ENCODE peak calls at places on chromosomes 11 and 22, in ten cellular contexts. One of them, this sample, is unnamed.

GRCh38 chr11:44928807-44929206 is 21.9 kb downstream of the TP53I11 start:
- DNase-seq in H1: no peak
- DNase-seq in A549: no peak
- DNase-seq in sigmoid colon: no peak
- DNase-seq in stomach: no peak
- DNase-seq in body of pancreas: no peak
- DNase-seq in ovary: no peak
- DNase-seq in Peyer's patch: no peak
- DNase-seq in transverse colon: no peak
- DNase-seq in lower leg skin: no peak
- DNase-seq in this sample: no peak

GRCh38 chr11:59867946-59868345 is 1.7 kb upstream of the TCN1 start:
- DNase-seq in H1: no peak
- DNase-seq in A549: no peak
- DNase-seq in sigmoid colon: no peak
- DNase-seq in stomach: no peak
- DNase-seq in body of pancreas: no peak
- DNase-seq in ovary: no peak
- DNase-seq in Peyer's patch: no peak
- DNase-seq in transverse colon: no peak
- DNase-seq in lower leg skin: no peak
- DNase-seq in this sample: no peak

GRCh38 chr11:69075421-69076128 is 26.8 kb downstream of the TPCN2 start:
- DNase-seq in H1: no peak
- DNase-seq in A549: no peak
- DNase-seq in sigmoid colon: peak; percentile 98
- DNase-seq in stomach: peak; percentile 55
- DNase-seq in body of pancreas: peak; percentile 60
- DNase-seq in ovary: peak; percentile 96
- DNase-seq in Peyer's patch: no peak
- DNase-seq in transverse colon: peak; percentile 79
- DNase-seq in lower leg skin: peak; percentile 95
- DNase-seq in this sample: no peak

GRCh38 chr22:24059121-24059520 is 48.0 kb downstream of the CABIN1 start:
- DNase-seq in H1: no peak
- DNase-seq in A549: no peak
- DNase-seq in sigmoid colon: no peak
- DNase-seq in stomach: no peak
- DNase-seq in body of pancreas: peak; percentile 44
- DNase-seq in ovary: no peak
- DNase-seq in Peyer's patch: no peak
- DNase-seq in transverse colon: no peak
- DNase-seq in lower leg skin: no peak
- DNase-seq in this sample: no peak

GRCh38 chr11:21556936-21557335 is 635.9 kb upstream of the ANO5 start:
- DNase-seq in H1: no peak
- DNase-seq in A549: no peak
- DNase-seq in sigmoid colon: no peak
- DNase-seq in stomach: no peak
- DNase-seq in body of pancreas: no peak
- DNase-seq in ovary: no peak
- DNase-seq in Peyer's patch: no peak
- DNase-seq in transverse colon: no peak
- DNase-seq in lower leg skin: no peak
- DNase-seq in this sample: no peak

GRCh38 chr22:44309137-44309536 is 3.6 kb downstream of the SHISAL1 start:
- DNase-seq in H1: no peak
- DNase-seq in A549: peak; percentile 53
- DNase-seq in sigmoid colon: peak; percentile 84
- DNase-seq in stomach: no peak
- DNase-seq in body of pancreas: peak; percentile 20
- DNase-seq in ovary: peak; percentile 58
- DNase-seq in Peyer's patch: no peak
- DNase-seq in transverse colon: peak; percentile 43
- DNase-seq in lower leg skin: peak; percentile 94
- DNase-seq in this sample: peak; percentile 16

GRCh38 chr11:27291302-27291889 is 71.6 kb downstream of the CCDC34 start:
- DNase-seq in H1: no peak
- DNase-seq in A549: peak; percentile 67
- DNase-seq in sigmoid colon: no peak
- DNase-seq in stomach: peak; percentile 55
- DNase-seq in body of pancreas: peak; percentile 38
- DNase-seq in ovary: no peak
- DNase-seq in Peyer's patch: no peak
- DNase-seq in transverse colon: peak; percentile 82
- DNase-seq in lower leg skin: no peak
- DNase-seq in this sample: peak; percentile 51

GRCh38 chr22:29243874-29244446 is 23.8 kb downstream of the RHBDD3 start:
- DNase-seq in H1: no peak
- DNase-seq in A549: no peak
- DNase-seq in sigmoid colon: peak; percentile 26
- DNase-seq in stomach: no peak
- DNase-seq in body of pancreas: no peak
- DNase-seq in ovary: no peak
- DNase-seq in Peyer's patch: no peak
- DNase-seq in transverse colon: no peak
- DNase-seq in lower leg skin: peak; percentile 14
- DNase-seq in this sample: no peak

GRCh38 chr11:8058216-8058615 is 22.8 kb upstream of the TUB start:
- DNase-seq in H1: peak; percentile 14
- DNase-seq in A549: no peak
- DNase-seq in sigmoid colon: no peak
- DNase-seq in stomach: peak; percentile 13
- DNase-seq in body of pancreas: no peak
- DNase-seq in ovary: no peak
- DNase-seq in Peyer's patch: no peak
- DNase-seq in transverse colon: no peak
- DNase-seq in lower leg skin: no peak
- DNase-seq in this sample: no peak

GRCh38 chr22:36824655-36825054 is 7.8 kb upstream of the PVALB start:
- DNase-seq in H1: no peak
- DNase-seq in A549: no peak
- DNase-seq in sigmoid colon: no peak
- DNase-seq in stomach: no peak
- DNase-seq in body of pancreas: no peak
- DNase-seq in ovary: no peak
- DNase-seq in Peyer's patch: no peak
- DNase-seq in transverse colon: no peak
- DNase-seq in lower leg skin: no peak
- DNase-seq in this sample: no peak

GRCh38 chr11:64230985-64231365 is 627 bp downstream of the DNAJC4 start:
- DNase-seq in H1: no peak
- DNase-seq in A549: no peak
- DNase-seq in sigmoid colon: no peak
- DNase-seq in stomach: no peak
- DNase-seq in body of pancreas: no peak
- DNase-seq in ovary: no peak
- DNase-seq in Peyer's patch: no peak
- DNase-seq in transverse colon: no peak
- DNase-seq in lower leg skin: no peak
- DNase-seq in this sample: no peak
- TF ChIP-seq POLR2A in H1: no peak
- TF ChIP-seq POLR2A in A549: no peak
- TF ChIP-seq POLR2A in sigmoid colon: no peak
- TF ChIP-seq POLR2A in stomach: no peak
- TF ChIP-seq POLR2A in body of pancreas: no peak
- TF ChIP-seq POLR2A in ovary: no peak
- TF ChIP-seq POLR2A in Peyer's patch: no peak
- TF ChIP-seq POLR2A in transverse colon: no peak
- TF ChIP-seq POLR2A in lower leg skin: no peak
- TF ChIP-seq POLR2A in this sample: no peak

GRCh38 chr22:49968831-49969661 is 8.5 kb downstream of the PIM3 start:
- DNase-seq in H1: peak; percentile 49
- DNase-seq in A549: no peak
- DNase-seq in sigmoid colon: peak; percentile 71
- DNase-seq in stomach: peak; percentile 27
- DNase-seq in body of pancreas: no peak
- DNase-seq in ovary: peak; percentile 47
- DNase-seq in Peyer's patch: peak; percentile 15
- DNase-seq in transverse colon: no peak
- DNase-seq in lower leg skin: peak; percentile 89
- DNase-seq in this sample: no peak

GRCh38 chr22:49971232-49972162 is 10.9 kb downstream of the PIM3 start:
- DNase-seq in H1: peak; percentile 62
- DNase-seq in A549: peak; percentile 84
- DNase-seq in sigmoid colon: peak; percentile 88
- DNase-seq in stomach: peak; percentile 93
- DNase-seq in body of pancreas: peak; percentile 78
- DNase-seq in ovary: peak; percentile 93
- DNase-seq in Peyer's patch: peak; percentile 68
- DNase-seq in transverse colon: peak; percentile 92
- DNase-seq in lower leg skin: peak; percentile 96
- DNase-seq in this sample: peak; percentile 77

GRCh38 chr22:49972163-49973017 is 11.8 kb downstream of the PIM3 start:
- DNase-seq in H1: peak; percentile 45
- DNase-seq in A549: no peak
- DNase-seq in sigmoid colon: peak; percentile 70
- DNase-seq in stomach: peak; percentile 42
- DNase-seq in body of pancreas: no peak
- DNase-seq in ovary: peak; percentile 59
- DNase-seq in Peyer's patch: no peak
- DNase-seq in transverse colon: no peak
- DNase-seq in lower leg skin: peak; percentile 89
- DNase-seq in this sample: no peak

GRCh38 chr22:49969751-49970527 is 9.4 kb downstream of the PIM3 start:
- DNase-seq in H1: peak; percentile 47
- DNase-seq in A549: no peak
- DNase-seq in sigmoid colon: peak; percentile 69
- DNase-seq in stomach: peak; percentile 26
- DNase-seq in body of pancreas: no peak
- DNase-seq in ovary: peak; percentile 45
- DNase-seq in Peyer's patch: peak; percentile 16
- DNase-seq in transverse colon: no peak
- DNase-seq in lower leg skin: peak; percentile 88
- DNase-seq in this sample: no peak

GRCh38 chr22:49970528-49971231 is 10.1 kb downstream of the PIM3 start:
- DNase-seq in H1: peak; percentile 70
- DNase-seq in A549: peak; percentile 98
- DNase-seq in sigmoid colon: peak; percentile 98
- DNase-seq in stomach: peak; percentile 96
- DNase-seq in body of pancreas: peak; percentile 97
- DNase-seq in ovary: peak; percentile 87
- DNase-seq in Peyer's patch: peak; percentile 95
- DNase-seq in transverse colon: peak; percentile 96
- DNase-seq in lower leg skin: peak; percentile 99
- DNase-seq in this sample: peak; percentile 97
- TF ChIP-seq POLR2A in H1: peak; percentile 25
- TF ChIP-seq POLR2A in A549: peak; percentile 53
- TF ChIP-seq POLR2A in sigmoid colon: peak; percentile 66
- TF ChIP-seq POLR2A in stomach: peak; percentile 72
- TF ChIP-seq POLR2A in body of pancreas: peak; percentile 93
- TF ChIP-seq POLR2A in ovary: peak; percentile 73
- TF ChIP-seq POLR2A in Peyer's patch: peak; percentile 96
- TF ChIP-seq POLR2A in transverse colon: peak; percentile 91
- TF ChIP-seq POLR2A in lower leg skin: no peak
- TF ChIP-seq POLR2A in this sample: peak; percentile 81

GRCh38 chr11:65125197-65126056 is 3.3 kb downstream of the MRPL49 start:
- DNase-seq in H1: no peak
- DNase-seq in A549: no peak
- DNase-seq in sigmoid colon: peak; percentile 54
- DNase-seq in stomach: no peak
- DNase-seq in body of pancreas: no peak
- DNase-seq in ovary: no peak
- DNase-seq in Peyer's patch: no peak
- DNase-seq in transverse colon: no peak
- DNase-seq in lower leg skin: no peak
- DNase-seq in this sample: no peak
- TF ChIP-seq POLR2A in H1: no peak
- TF ChIP-seq POLR2A in A549: no peak
- TF ChIP-seq POLR2A in sigmoid colon: no peak
- TF ChIP-seq POLR2A in stomach: no peak
- TF ChIP-seq POLR2A in body of pancreas: no peak
- TF ChIP-seq POLR2A in ovary: no peak
- TF ChIP-seq POLR2A in Peyer's patch: no peak
- TF ChIP-seq POLR2A in transverse colon: no peak
- TF ChIP-seq POLR2A in lower leg skin: no peak
- TF ChIP-seq POLR2A in this sample: no peak

GRCh38 chr22:47086596-47087248 is 324.3 kb downstream of the TBC1D22A start:
- DNase-seq in H1: no peak
- DNase-seq in A549: no peak
- DNase-seq in sigmoid colon: no peak
- DNase-seq in stomach: no peak
- DNase-seq in body of pancreas: peak; percentile 69
- DNase-seq in ovary: no peak
- DNase-seq in Peyer's patch: no peak
- DNase-seq in transverse colon: no peak
- DNase-seq in lower leg skin: peak; percentile 28
- DNase-seq in this sample: no peak

GRCh38 chr22:47084226-47084625 is 321.8 kb downstream of the TBC1D22A start:
- DNase-seq in H1: no peak
- DNase-seq in A549: no peak
- DNase-seq in sigmoid colon: no peak
- DNase-seq in stomach: no peak
- DNase-seq in body of pancreas: no peak
- DNase-seq in ovary: no peak
- DNase-seq in Peyer's patch: no peak
- DNase-seq in transverse colon: no peak
- DNase-seq in lower leg skin: peak; percentile 28
- DNase-seq in this sample: no peak

GRCh38 chr22:47080100-47080499 is 317.6 kb downstream of the TBC1D22A start:
- DNase-seq in H1: no peak
- DNase-seq in A549: no peak
- DNase-seq in sigmoid colon: no peak
- DNase-seq in stomach: no peak
- DNase-seq in body of pancreas: no peak
- DNase-seq in ovary: no peak
- DNase-seq in Peyer's patch: no peak
- DNase-seq in transverse colon: no peak
- DNase-seq in lower leg skin: no peak
- DNase-seq in this sample: no peak

GRCh38 chr22:47082505-47082904 is 320.1 kb downstream of the TBC1D22A start:
- DNase-seq in H1: no peak
- DNase-seq in A549: no peak
- DNase-seq in sigmoid colon: no peak
- DNase-seq in stomach: no peak
- DNase-seq in body of pancreas: no peak
- DNase-seq in ovary: no peak
- DNase-seq in Peyer's patch: no peak
- DNase-seq in transverse colon: no peak
- DNase-seq in lower leg skin: peak; percentile 9
- DNase-seq in this sample: no peak

DNA sequence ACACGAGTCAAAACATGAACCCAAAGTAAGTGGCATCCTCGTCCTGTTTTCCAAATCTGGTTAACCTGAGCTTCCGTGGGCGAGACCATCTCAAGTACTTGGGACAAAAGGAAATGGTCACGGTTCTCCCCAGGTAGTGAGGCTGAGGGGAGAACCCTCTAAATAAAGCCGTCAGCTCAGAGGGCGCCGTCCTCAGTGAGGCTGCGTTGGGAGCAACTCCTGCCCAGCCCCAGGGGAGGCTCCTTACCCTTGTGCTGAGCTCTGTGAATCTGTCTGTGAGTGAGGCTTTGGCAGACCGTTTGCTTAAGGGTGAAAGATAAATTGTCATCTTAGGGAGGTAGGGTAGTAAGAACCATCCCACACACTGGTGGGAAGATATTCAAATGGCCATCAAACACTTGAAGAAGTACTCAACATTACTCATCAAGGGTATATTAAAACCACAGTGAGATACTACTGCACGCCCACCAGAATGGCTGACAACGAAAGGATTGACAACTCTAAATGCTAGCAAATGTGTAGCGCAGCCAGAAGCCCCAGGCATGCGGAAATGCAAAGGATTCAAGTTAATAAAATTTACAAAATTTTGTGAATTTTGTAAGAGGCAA is 321.0 kb downstream of the TBC1D22A start:
- DNase-seq in H1: no peak
- DNase-seq in A549: no peak
- DNase-seq in sigmoid colon: no peak
- DNase-seq in stomach: no peak
- DNase-seq in body of pancreas: no peak
- DNase-seq in ovary: no peak
- DNase-seq in Peyer's patch: no peak
- DNase-seq in transverse colon: no peak
- DNase-seq in lower leg skin: peak; percentile 54
- DNase-seq in this sample: no peak
- TF ChIP-seq POLR2A in H1: no peak
- TF ChIP-seq POLR2A in A549: no peak
- TF ChIP-seq POLR2A in sigmoid colon: no peak
- TF ChIP-seq POLR2A in stomach: no peak
- TF ChIP-seq POLR2A in body of pancreas: no peak
- TF ChIP-seq POLR2A in ovary: no peak
- TF ChIP-seq POLR2A in Peyer's patch: no peak
- TF ChIP-seq POLR2A in transverse colon: no peak
- TF ChIP-seq POLR2A in lower leg skin: no peak
- TF ChIP-seq POLR2A in this sample: no peak

This sample was measured in erythroblast.